ENCODE peak calls at places on chromosomes 6 and 20, in ten cellular contexts. B, O, U, N, M, L, P, W, K and C are unnamed samples.

GRCh38 chr6:110528051-110528929 is 51.9 kb upstream of the SLC22A16 start:
- DNase-seq in B (no peak), O (peak; percentile 60), U (peak; percentile 88), N (peak; percentile 45), M (peak; percentile 46), L (peak; percentile 68), P (peak; percentile 7), W (peak; percentile 73), K (no peak), C (peak; percentile 45)

GRCh38 chr20:40961686-40962640 is 66.7 kb upstream of the TOP1 start:
- DNase-seq in B (no peak), O (no peak), U (peak; percentile 38), N (no peak), M (no peak), L (no peak), P (no peak), W (no peak), K (peak; percentile 10), C (no peak)

GRCh38 chr20:34390769-34391447 is 27.8 kb downstream of the ITCH start:
- DNase-seq in B (peak; percentile 67), O (no peak), U (peak; percentile 90), N (peak; percentile 54), M (no peak), L (no peak), P (no peak), W (peak; percentile 35), K (no peak), C (peak; percentile 15)

GRCh38 chr6:75217203-75217602 is 11.3 kb upstream of the COL12A1 start:
- DNase-seq in B (no peak), O (no peak), U (peak; percentile 63), N (no peak), M (no peak), L (no peak), P (no peak), W (no peak), K (no peak), C (no peak)

GRCh38 chr20:4947817-4948559 is 53.3 kb downstream of the SLC23A2 start:
- DNase-seq in B (no peak), O (no peak), U (no peak), N (no peak), M (no peak), L (no peak), P (no peak), W (no peak), K (no peak), C (no peak)

GRCh38 chr6:148225871-148226270 is 116.8 kb upstream of the SASH1 start:
- DNase-seq in B (no peak), O (no peak), U (no peak), N (no peak), M (no peak), L (no peak), P (no peak), W (no peak), K (no peak), C (no peak)

GRCh38 chr6:138572200-138572875 is 73.0 kb upstream of the NHSL1 start:
- DNase-seq in B (peak; percentile 85), O (peak; percentile 91), U (peak; percentile 92), N (no peak), M (peak; percentile 72), L (peak; percentile 48), P (peak; percentile 84), W (no peak), K (peak; percentile 79), C (no peak)

GRCh38 chr20:4814696-4815252 is 93.1 kb downstream of the PRND start:
- DNase-seq in B (no peak), O (no peak), U (no peak), N (no peak), M (no peak), L (no peak), P (no peak), W (peak; percentile 50), K (no peak), C (peak; percentile 77)

GRCh38 chr20:17835240-17835940 is 133.2 kb downstream of the SNX5 start:
- DNase-seq in B (no peak), O (no peak), U (peak; percentile 90), N (peak; percentile 73), M (no peak), L (no peak), P (no peak), W (no peak), K (no peak), C (no peak)

GRCh38 chr6:99093781-99094180 is 146.0 kb upstream of the FBXL4 start:
- DNase-seq in B (no peak), O (no peak), U (no peak), N (no peak), M (no peak), L (no peak), P (peak; percentile 19), W (no peak), K (no peak), C (no peak)

GRCh38 chr6:148723484-148723883 is 23.3 kb upstream of the UST start:
- DNase-seq in B (peak; percentile 88), O (no peak), U (peak; percentile 97), N (no peak), M (no peak), L (no peak), P (no peak), W (no peak), K (no peak), C (no peak)

GRCh38 chr6:112781236-112781635 is 434.1 kb downstream of the RFPL4B start:
- DNase-seq in B (no peak), O (no peak), U (peak; percentile 51), N (no peak), M (peak; percentile 32), L (no peak), P (no peak), W (no peak), K (no peak), C (no peak)

GRCh38 chr6:11393713-11394627 is 143.6 kb upstream of the TMEM170B start:
- DNase-seq in B (no peak), O (no peak), U (peak; percentile 83), N (no peak), M (no peak), L (no peak), P (no peak), W (no peak), K (no peak), C (no peak)

GRCh38 chr6:125232466-125232865 is 69.3 kb downstream of the HDDC2 start:
- DNase-seq in B (no peak), O (no peak), U (peak; percentile 66), N (no peak), M (no peak), L (no peak), P (no peak), W (no peak), K (no peak), C (no peak)

GRCh38 chr6:10429638-10430427 is 15.0 kb upstream of the TFAP2A start:
- DNase-seq in B (no peak), O (no peak), U (peak; percentile 42), N (peak; percentile 59), M (no peak), L (peak; percentile 66), P (no peak), W (no peak), K (no peak), C (no peak)

GRCh38 chr20:33291830-33292355 is 8.9 kb downstream of the BPIFB1 start:
- DNase-seq in B (no peak), O (peak; percentile 75), U (no peak), N (peak; percentile 22), M (peak; percentile 65), L (peak; percentile 23), P (peak; percentile 57), W (peak; percentile 71), K (peak; percentile 63), C (peak; percentile 68)

GRCh38 chr6:123118811-123119210 is 122.8 kb downstream of the CLVS2 start:
- DNase-seq in B (no peak), O (no peak), U (no peak), N (no peak), M (no peak), L (no peak), P (no peak), W (no peak), K (no peak), C (no peak)

GRCh38 chr6:161564951-161565350 is 291.1 kb upstream of the AGPAT4 start:
- DNase-seq in B (no peak), O (no peak), U (no peak), N (no peak), M (no peak), L (no peak), P (no peak), W (no peak), K (no peak), C (no peak)

GRCh38 chr6:100035873-100036653 is 42.0 kb upstream of the MCHR2 start:
- DNase-seq in B (no peak), O (no peak), U (no peak), N (no peak), M (no peak), L (no peak), P (no peak), W (no peak), K (no peak), C (no peak)

GRCh38 chr6:131954099-131954774 is 3.1 kb upstream of the CCN2 start:
- DNase-seq in B (no peak), O (no peak), U (peak; percentile 79), N (no peak), M (no peak), L (no peak), P (no peak), W (no peak), K (no peak), C (no peak)

GRCh38 chr6:15239606-15240364 is 6.1 kb upstream of the JARID2 start:
- DNase-seq in B (no peak), O (no peak), U (no peak), N (no peak), M (no peak), L (no peak), P (no peak), W (no peak), K (no peak), C (no peak)

GRCh38 chr6:145214570-145214969 is 520.8 kb downstream of the EPM2A start:
- DNase-seq in B (no peak), O (no peak), U (peak; percentile 17), N (peak; percentile 26), M (no peak), L (no peak), P (peak; percentile 0), W (peak; percentile 15), K (no peak), C (no peak)

GRCh38 chr6:107102414-107102805 is 12.9 kb downstream of the BEND3 start:
- DNase-seq in B (no peak), O (no peak), U (no peak), N (no peak), M (no peak), L (no peak), P (peak; percentile 38), W (no peak), K (no peak), C (no peak)

GRCh38 chr6:10719386-10720228 is 3.3 kb upstream of the TMEM14C start:
- DNase-seq in B (no peak), O (no peak), U (no peak), N (no peak), M (no peak), L (no peak), P (no peak), W (peak; percentile 61), K (no peak), C (peak; percentile 32)

GRCh38 chr6:138678168-138678567 is 95.4 kb upstream of the CCDC28A start:
- DNase-seq in B (no peak), O (no peak), U (no peak), N (no peak), M (no peak), L (no peak), P (no peak), W (no peak), K (no peak), C (no peak)

GRCh38 chr6:136012198-136012884 is 160.8 kb downstream of the PDE7B start:
- DNase-seq in B (peak; percentile 76), O (no peak), U (peak; percentile 97), N (no peak), M (no peak), L (no peak), P (no peak), W (no peak), K (no peak), C (no peak)

GRCh38 chr6:90350689-90351554 is 54.3 kb upstream of the BACH2 start:
- DNase-seq in B (no peak), O (no peak), U (no peak), N (no peak), M (no peak), L (no peak), P (no peak), W (peak; percentile 32), K (no peak), C (peak; percentile 41)

GRCh38 chr20:36339646-36340592 is 33.8 kb downstream of the DLGAP4 start:
- DNase-seq in B (no peak), O (no peak), U (no peak), N (no peak), M (no peak), L (no peak), P (no peak), W (no peak), K (no peak), C (no peak)